ENCODE peak calls at places on chromosomes 11 and 22, in eight cellular contexts. Y is GM23338, X is lung, Z is HL-60, I is prostate gland, V is fibroblast of pulmonary artery, B is GM13977, L is NB4. K is an unnamed sample.

GRCh38 chr11:48036011-48036410 is 55.7 kb downstream of the PTPRJ start:
- DNase-seq in Y (peak; percentile 62), X (no peak), Z (no peak), I (no peak), V (no peak), B (no peak), L (no peak), K (no peak)

GRCh38 chr11:45644981-45645889 is 20.2 kb downstream of the CHST1 start:
- DNase-seq in Y (no peak), X (no peak), Z (no peak), I (no peak), V (no peak), B (no peak), L (no peak), K (no peak)

GRCh38 chr11:131674051-131674755 is 303.8 kb downstream of the NTM start:
- DNase-seq in Y (peak; percentile 80), X (peak; percentile 68), Z (peak; percentile 46), I (peak; percentile 48), V (peak; percentile 78), B (peak; percentile 76), L (peak; percentile 64), K (peak; percentile 64)

GRCh38 chr11:17389957-17390649 is 1.6 kb upstream of the KCNJ11 start:
- DNase-seq in Y (no peak), X (no peak), Z (no peak), I (no peak), V (no peak), B (peak; percentile 19), L (no peak), K (no peak)

GRCh38 chr11:32729976-32730375 is 64.5 kb downstream of the CCDC73 start:
- DNase-seq in Y (no peak), X (no peak), Z (no peak), I (no peak), V (no peak), B (no peak), L (no peak), K (no peak)

GRCh38 chr11:112504056-112504455 is 243.4 kb upstream of the PLET1 start:
- DNase-seq in Y (no peak), X (no peak), Z (no peak), I (no peak), V (no peak), B (no peak), L (no peak), K (no peak)

GRCh38 chr22:49034836-49035817 is 792.5 kb downstream of the BRD1 start:
- DNase-seq in Y (no peak), X (no peak), Z (no peak), I (no peak), V (no peak), B (no peak), L (no peak), K (no peak)

GRCh38 chr11:87265132-87265531 is 227.4 kb downstream of the TMEM135 start:
- DNase-seq in Y (no peak), X (no peak), Z (no peak), I (no peak), V (peak; percentile 32), B (no peak), L (no peak), K (no peak)

GRCh38 chr11:114377612-114378267 is 22.6 kb downstream of the C11orf71 start:
- DNase-seq in Y (peak; percentile 35), X (no peak), Z (no peak), I (no peak), V (peak; percentile 44), B (no peak), L (no peak), K (no peak)

GRCh38 chr11:80103149-80103859 is 662.5 kb upstream of the TENM4 start:
- DNase-seq in Y (no peak), X (no peak), Z (no peak), I (no peak), V (peak; percentile 60), B (no peak), L (no peak), K (no peak)

GRCh38 chr11:128472128-128473110 is 114.9 kb downstream of the ETS1 start:
- DNase-seq in Y (no peak), X (no peak), Z (no peak), I (no peak), V (peak; percentile 65), B (peak; percentile 60), L (peak; percentile 71), K (no peak)

GRCh38 chr11:45921561-45922424 is 663 bp upstream of the LARGE2 start:
- DNase-seq in Y (peak; percentile 98), X (peak; percentile 83), Z (no peak), I (peak; percentile 77), V (no peak), B (peak; percentile 40), L (no peak), K (peak; percentile 84)

GRCh38 chr22:49081926-49082325 is 745.7 kb downstream of the BRD1 start:
- DNase-seq in Y (no peak), X (no peak), Z (no peak), I (no peak), V (no peak), B (no peak), L (no peak), K (no peak)

GRCh38 chr11:94563176-94563847 is 3.9 kb upstream of the PIWIL4 start:
- DNase-seq in Y (peak; percentile 39), X (no peak), Z (no peak), I (no peak), V (peak; percentile 74), B (no peak), L (peak; percentile 60), K (no peak)

GRCh38 chr11:114128399-114128798 is 68.9 kb downstream of the ZBTB16 start:
- DNase-seq in Y (no peak), X (no peak), Z (no peak), I (no peak), V (no peak), B (no peak), L (no peak), K (no peak)

GRCh38 chr11:267491-267994 is 10.7 kb upstream of the NLRP6 start:
- DNase-seq in Y (no peak), X (peak; percentile 74), Z (peak; percentile 75), I (peak; percentile 46), V (no peak), B (peak; percentile 62), L (peak; percentile 77), K (no peak)

GRCh38 chr11:70810131-70810530 is 411.8 kb downstream of the CTTN start:
- DNase-seq in Y (no peak), X (no peak), Z (no peak), I (no peak), V (no peak), B (no peak), L (no peak), K (no peak)

GRCh38 chr22:43736651-43737050 is 75.5 kb downstream of the EFCAB6 start:
- DNase-seq in Y (no peak), X (no peak), Z (no peak), I (no peak), V (no peak), B (no peak), L (no peak), K (no peak)

GRCh38 chr11:33667819-33668467 is 32.7 kb downstream of the C11orf91 start:
- DNase-seq in Y (no peak), X (no peak), Z (no peak), I (no peak), V (no peak), B (no peak), L (no peak), K (no peak)

GRCh38 chr11:96257972-96258951 is 84.7 kb downstream of the MAML2 start:
- DNase-seq in Y (no peak), X (no peak), Z (no peak), I (no peak), V (no peak), B (peak; percentile 49), L (peak; percentile 67), K (no peak)

GRCh38 chr11:64305691-64306562 is 603 bp downstream of the ESRRA start:
- DNase-seq in Y (peak; percentile 85), X (peak; percentile 85), Z (peak; percentile 92), I (peak; percentile 38), V (peak; percentile 36), B (peak; percentile 57), L (peak; percentile 91), K (peak; percentile 86)

GRCh38 chr11:81744336-81745116 is 989.1 kb downstream of the FAM181B start:
- DNase-seq in Y (no peak), X (no peak), Z (no peak), I (no peak), V (no peak), B (no peak), L (no peak), K (no peak)

DNA sequence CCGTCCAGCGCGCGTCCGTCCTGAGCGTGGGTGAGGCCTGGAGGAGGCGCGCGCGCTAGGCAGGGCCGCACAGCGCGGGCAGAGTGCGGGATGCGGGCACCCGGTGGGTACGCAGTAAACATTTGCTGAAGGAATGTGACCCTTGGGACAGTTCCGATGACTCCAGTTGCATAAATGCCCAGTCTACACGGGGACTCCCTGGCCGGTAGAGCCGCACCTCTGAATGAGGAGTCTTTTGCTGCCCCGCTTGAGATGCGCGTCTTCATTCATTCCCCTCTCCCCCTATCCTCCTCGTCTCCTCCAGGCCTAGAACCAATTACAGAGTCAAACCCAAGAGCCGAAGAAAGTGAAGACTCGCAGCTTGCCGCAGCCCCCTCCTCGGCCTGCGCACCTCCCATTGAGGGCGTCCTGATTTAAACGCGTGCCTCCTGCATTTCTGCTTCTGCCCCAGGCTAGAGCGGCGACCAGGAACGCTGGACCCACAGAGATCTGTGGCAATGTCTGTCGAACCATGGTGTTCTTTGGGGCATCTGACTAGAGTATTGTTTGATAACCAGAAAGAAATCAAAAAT is 731 bp upstream of the CHKB start:
- DNase-seq in Y (peak; percentile 63), X (no peak), Z (no peak), I (no peak), V (no peak), B (peak; percentile 32), L (no peak), K (no peak)
- TF ChIP-seq CTCF in Y (no peak), X (no peak), Z (no peak), I (no peak), V (no peak), B (no peak), L (no peak), K (no peak)

DNA sequence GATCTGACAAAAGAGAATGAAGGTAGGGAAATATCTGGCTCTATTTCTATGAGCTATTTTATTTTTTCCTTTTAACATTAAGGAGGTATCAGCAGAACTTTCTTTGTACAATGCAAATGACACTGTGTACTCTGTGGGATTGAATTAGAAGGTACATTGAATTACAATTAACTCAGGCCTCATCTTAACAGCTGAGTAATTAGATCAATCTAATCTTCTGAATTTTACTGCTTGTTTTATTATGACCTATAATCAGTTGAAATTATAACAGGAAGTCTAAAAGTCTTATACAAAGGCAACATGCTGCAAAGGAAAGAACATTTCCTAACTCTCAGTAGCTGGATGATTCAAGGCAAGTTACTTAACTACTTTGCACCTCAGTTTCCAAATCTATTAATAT is 69.8 kb downstream of the RELT start:
- DNase-seq in Y (no peak), X (no peak), Z (no peak), I (no peak), V (no peak), B (no peak), L (no peak), K (no peak)
- TF ChIP-seq CTCF in Y (no peak), X (no peak), Z (no peak), I (no peak), V (no peak), B (no peak), L (no peak), K (no peak)

GRCh38 chr11:18522388-18522787 is 4.4 kb downstream of the TSG101 start:
- DNase-seq in Y (peak; percentile 54), X (no peak), Z (no peak), I (no peak), V (no peak), B (no peak), L (peak; percentile 21), K (peak; percentile 20)
- TF ChIP-seq CTCF in Y (peak; percentile 32), X (no peak), Z (no peak), I (no peak), V (no peak), B (peak; percentile 9), L (no peak), K (peak; percentile 16)

GRCh38 chr11:115929618-115930129 is 425.5 kb upstream of the CADM1 start:
- DNase-seq in Y (no peak), X (no peak), Z (no peak), I (no peak), V (no peak), B (peak; percentile 23), L (no peak), K (no peak)
- TF ChIP-seq CTCF in Y (no peak), X (no peak), Z (no peak), I (no peak), V (no peak), B (no peak), L (no peak), K (no peak)

K was measured in Calu3.